ENCODE peak calls at places on chromosomes 6 and 20, in ten cellular contexts. One of them, this sample, is unnamed.
A peak's percentile ranks its signal among the peaks of the same experiment; 100 is the strongest.

GRCh38 chr20:10674684-10675455 is 1.1 kb upstream of the JAG1 start:
- DNase-seq in mucosa of descending colon: peak; percentile 88
- DNase-seq in uterus: peak; percentile 74
- DNase-seq in mesendoderm: peak; percentile 89
- DNase-seq in hepatocyte: peak; percentile 92
- DNase-seq in right cardiac atrium: peak; percentile 93
- DNase-seq in bronchial epithelial cell: no peak
- DNase-seq in lower leg skin: peak; percentile 96
- DNase-seq in H7: peak; percentile 94
- DNase-seq in A549: peak; percentile 97
- DNase-seq in this sample: peak; percentile 83

GRCh38 chr6:89323461-89324098 is 8.5 kb upstream of the GABRR2 start:
- DNase-seq in mucosa of descending colon: no peak
- DNase-seq in uterus: no peak
- DNase-seq in mesendoderm: no peak
- DNase-seq in hepatocyte: no peak
- DNase-seq in right cardiac atrium: no peak
- DNase-seq in bronchial epithelial cell: no peak
- DNase-seq in lower leg skin: no peak
- DNase-seq in H7: no peak
- DNase-seq in A549: no peak
- DNase-seq in this sample: no peak

GRCh38 chr20:34978092-34978744 is 22.6 kb downstream of the MYH7B start:
- DNase-seq in mucosa of descending colon: no peak
- DNase-seq in uterus: no peak
- DNase-seq in mesendoderm: no peak
- DNase-seq in hepatocyte: no peak
- DNase-seq in right cardiac atrium: no peak
- DNase-seq in bronchial epithelial cell: no peak
- DNase-seq in lower leg skin: no peak
- DNase-seq in H7: no peak
- DNase-seq in A549: no peak
- DNase-seq in this sample: no peak

GRCh38 chr6:31791324-31792089 is 4.0 kb downstream of the VARS1 start:
- DNase-seq in mucosa of descending colon: peak; percentile 72
- DNase-seq in uterus: peak; percentile 70
- DNase-seq in mesendoderm: peak; percentile 82
- DNase-seq in hepatocyte: peak; percentile 77
- DNase-seq in right cardiac atrium: peak; percentile 61
- DNase-seq in bronchial epithelial cell: no peak
- DNase-seq in lower leg skin: no peak
- DNase-seq in H7: peak; percentile 94
- DNase-seq in A549: peak; percentile 77
- DNase-seq in this sample: no peak

GRCh38 chr6:81816387-81816786 is 63.9 kb upstream of the TENT5A start:
- DNase-seq in mucosa of descending colon: no peak
- DNase-seq in uterus: no peak
- DNase-seq in mesendoderm: no peak
- DNase-seq in hepatocyte: no peak
- DNase-seq in right cardiac atrium: no peak
- DNase-seq in bronchial epithelial cell: no peak
- DNase-seq in lower leg skin: no peak
- DNase-seq in H7: no peak
- DNase-seq in A549: no peak
- DNase-seq in this sample: no peak

GRCh38 chr6:53725791-53726575 is 60.4 kb upstream of the KLHL31 start:
- DNase-seq in mucosa of descending colon: peak; percentile 86
- DNase-seq in uterus: peak; percentile 67
- DNase-seq in mesendoderm: peak; percentile 81
- DNase-seq in hepatocyte: peak; percentile 87
- DNase-seq in right cardiac atrium: peak; percentile 92
- DNase-seq in bronchial epithelial cell: peak; percentile 50
- DNase-seq in lower leg skin: peak; percentile 93
- DNase-seq in H7: peak; percentile 86
- DNase-seq in A549: peak; percentile 66
- DNase-seq in this sample: peak; percentile 71

GRCh38 chr6:43644940-43645612 is at the start of gene RSPH9:
- DNase-seq in mucosa of descending colon: peak; percentile 81
- DNase-seq in uterus: peak; percentile 82
- DNase-seq in mesendoderm: peak; percentile 96
- DNase-seq in hepatocyte: peak; percentile 86
- DNase-seq in right cardiac atrium: peak; percentile 90
- DNase-seq in bronchial epithelial cell: peak; percentile 49
- DNase-seq in lower leg skin: peak; percentile 94
- DNase-seq in H7: peak; percentile 98
- DNase-seq in A549: no peak
- DNase-seq in this sample: peak; percentile 40

GRCh38 chr20:63831696-63832686 is 927 bp upstream of the ZBTB46 start:
- DNase-seq in mucosa of descending colon: peak; percentile 67
- DNase-seq in uterus: peak; percentile 58
- DNase-seq in mesendoderm: peak; percentile 63
- DNase-seq in hepatocyte: peak; percentile 63
- DNase-seq in right cardiac atrium: peak; percentile 83
- DNase-seq in bronchial epithelial cell: peak; percentile 22
- DNase-seq in lower leg skin: peak; percentile 90
- DNase-seq in H7: peak; percentile 89
- DNase-seq in A549: no peak
- DNase-seq in this sample: no peak

GRCh38 chr6:35096129-35096852 is 44.8 kb downstream of the TCP11 start:
- DNase-seq in mucosa of descending colon: no peak
- DNase-seq in uterus: no peak
- DNase-seq in mesendoderm: no peak
- DNase-seq in hepatocyte: peak; percentile 20
- DNase-seq in right cardiac atrium: no peak
- DNase-seq in bronchial epithelial cell: peak; percentile 77
- DNase-seq in lower leg skin: no peak
- DNase-seq in H7: peak; percentile 20
- DNase-seq in A549: peak; percentile 23
- DNase-seq in this sample: no peak

GRCh38 chr20:17594443-17594842 is 24.6 kb downstream of the DSTN start:
- DNase-seq in mucosa of descending colon: peak; percentile 52
- DNase-seq in uterus: no peak
- DNase-seq in mesendoderm: peak; percentile 75
- DNase-seq in hepatocyte: peak; percentile 64
- DNase-seq in right cardiac atrium: peak; percentile 57
- DNase-seq in bronchial epithelial cell: peak; percentile 91
- DNase-seq in lower leg skin: no peak
- DNase-seq in H7: no peak
- DNase-seq in A549: no peak
- DNase-seq in this sample: peak; percentile 93

GRCh38 chr6:106387875-106388274 is 27.4 kb downstream of the CRYBG1 start:
- DNase-seq in mucosa of descending colon: no peak
- DNase-seq in uterus: no peak
- DNase-seq in mesendoderm: no peak
- DNase-seq in hepatocyte: no peak
- DNase-seq in right cardiac atrium: no peak
- DNase-seq in bronchial epithelial cell: no peak
- DNase-seq in lower leg skin: no peak
- DNase-seq in H7: no peak
- DNase-seq in A549: no peak
- DNase-seq in this sample: no peak

GRCh38 chr20:22353586-22353985 is 230.8 kb downstream of the FOXA2 start:
- DNase-seq in mucosa of descending colon: no peak
- DNase-seq in uterus: no peak
- DNase-seq in mesendoderm: no peak
- DNase-seq in hepatocyte: no peak
- DNase-seq in right cardiac atrium: no peak
- DNase-seq in bronchial epithelial cell: peak; percentile 42
- DNase-seq in lower leg skin: no peak
- DNase-seq in H7: no peak
- DNase-seq in A549: no peak
- DNase-seq in this sample: no peak

GRCh38 chr6:107491059-107491609 is 1.2 kb downstream of the SOBP start:
- DNase-seq in mucosa of descending colon: peak; percentile 46
- DNase-seq in uterus: peak; percentile 65
- DNase-seq in mesendoderm: peak; percentile 61
- DNase-seq in hepatocyte: peak; percentile 69
- DNase-seq in right cardiac atrium: peak; percentile 93
- DNase-seq in bronchial epithelial cell: no peak
- DNase-seq in lower leg skin: peak; percentile 89
- DNase-seq in H7: peak; percentile 81
- DNase-seq in A549: peak; percentile 8
- DNase-seq in this sample: peak; percentile 21
- H3K4me3 ChIP-seq in mucosa of descending colon: no peak overlapping the region
- H3K4me3 ChIP-seq in uterus: peak overlapping the region; percentile 66
- H3K4me3 ChIP-seq in mesendoderm: peak overlapping the region; percentile 9
- H3K4me3 ChIP-seq in hepatocyte: peak overlapping the region; percentile 79
- H3K4me3 ChIP-seq in right cardiac atrium: peak overlapping the region; percentile 91
- H3K4me3 ChIP-seq in bronchial epithelial cell: peak overlapping the region; percentile 44
- H3K4me3 ChIP-seq in lower leg skin: peak overlapping the region; percentile 55
- H3K4me3 ChIP-seq in H7: peak overlapping the region; percentile 73
- H3K4me3 ChIP-seq in A549: peak overlapping the region; percentile 85
- H3K4me3 ChIP-seq in this sample: peak overlapping the region; percentile 65

DNA sequence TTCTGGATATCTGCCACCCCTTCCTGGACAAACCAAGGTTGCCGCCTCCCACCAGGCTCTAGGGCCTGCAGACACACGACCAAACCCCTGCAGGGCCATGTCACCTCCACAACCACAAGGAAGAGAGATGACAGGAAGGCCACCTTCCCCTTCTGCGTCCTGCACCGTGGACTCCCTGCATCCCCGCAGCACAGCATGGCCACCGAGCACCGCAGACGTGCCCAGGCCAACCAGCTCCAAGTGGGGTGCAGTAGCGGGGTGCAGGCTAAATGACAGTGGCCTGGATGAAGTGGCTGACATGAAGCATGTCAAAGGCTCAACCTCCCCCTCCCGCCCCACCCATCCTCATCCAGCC is 13.8 kb downstream of the TAF4 start:
- DNase-seq in mucosa of descending colon: no peak
- DNase-seq in uterus: no peak
- DNase-seq in mesendoderm: no peak
- DNase-seq in hepatocyte: no peak
- DNase-seq in right cardiac atrium: no peak
- DNase-seq in bronchial epithelial cell: no peak
- DNase-seq in lower leg skin: no peak
- DNase-seq in H7: peak; percentile 20
- DNase-seq in A549: no peak
- DNase-seq in this sample: no peak
- H3K4me3 ChIP-seq in mucosa of descending colon: no peak overlapping the region
- H3K4me3 ChIP-seq in uterus: no peak overlapping the region
- H3K4me3 ChIP-seq in mesendoderm: no peak overlapping the region
- H3K4me3 ChIP-seq in hepatocyte: no peak overlapping the region
- H3K4me3 ChIP-seq in right cardiac atrium: no peak overlapping the region
- H3K4me3 ChIP-seq in bronchial epithelial cell: no peak overlapping the region
- H3K4me3 ChIP-seq in lower leg skin: no peak overlapping the region
- H3K4me3 ChIP-seq in H7: no peak overlapping the region
- H3K4me3 ChIP-seq in A549: no peak overlapping the region
- H3K4me3 ChIP-seq in this sample: no peak overlapping the region

GRCh38 chr6:87151786-87152527 is 3.4 kb upstream of the ZNF292 start:
- DNase-seq in mucosa of descending colon: peak; percentile 48
- DNase-seq in uterus: peak; percentile 62
- DNase-seq in mesendoderm: peak; percentile 77
- DNase-seq in hepatocyte: peak; percentile 74
- DNase-seq in right cardiac atrium: peak; percentile 88
- DNase-seq in bronchial epithelial cell: no peak
- DNase-seq in lower leg skin: peak; percentile 92
- DNase-seq in H7: peak; percentile 76
- DNase-seq in A549: no peak
- DNase-seq in this sample: peak; percentile 43

GRCh38 chr6:87154641-87155271 is 609 bp upstream of the ZNF292 start:
- DNase-seq in mucosa of descending colon: no peak
- DNase-seq in uterus: no peak
- DNase-seq in mesendoderm: peak; percentile 80
- DNase-seq in hepatocyte: peak; percentile 73
- DNase-seq in right cardiac atrium: no peak
- DNase-seq in bronchial epithelial cell: peak; percentile 75
- DNase-seq in lower leg skin: no peak
- DNase-seq in H7: peak; percentile 49
- DNase-seq in A549: peak; percentile 34
- DNase-seq in this sample: no peak

GRCh38 chr6:87151471-87151785 is 3.9 kb upstream of the ZNF292 start:
- DNase-seq in mucosa of descending colon: no peak
- DNase-seq in uterus: no peak
- DNase-seq in mesendoderm: no peak
- DNase-seq in hepatocyte: no peak
- DNase-seq in right cardiac atrium: no peak
- DNase-seq in bronchial epithelial cell: no peak
- DNase-seq in lower leg skin: no peak
- DNase-seq in H7: no peak
- DNase-seq in A549: no peak
- DNase-seq in this sample: no peak

GRCh38 chr6:87155272-87155919 is at the start of gene ZNF292:
- DNase-seq in mucosa of descending colon: peak; percentile 99
- DNase-seq in uterus: peak; percentile 97
- DNase-seq in mesendoderm: peak; percentile 99
- DNase-seq in hepatocyte: peak; percentile 98
- DNase-seq in right cardiac atrium: peak; percentile 99
- DNase-seq in bronchial epithelial cell: peak; percentile 91
- DNase-seq in lower leg skin: peak; percentile 99
- DNase-seq in H7: peak; percentile 91
- DNase-seq in A549: peak; percentile 76
- DNase-seq in this sample: peak; percentile 96

DNA sequence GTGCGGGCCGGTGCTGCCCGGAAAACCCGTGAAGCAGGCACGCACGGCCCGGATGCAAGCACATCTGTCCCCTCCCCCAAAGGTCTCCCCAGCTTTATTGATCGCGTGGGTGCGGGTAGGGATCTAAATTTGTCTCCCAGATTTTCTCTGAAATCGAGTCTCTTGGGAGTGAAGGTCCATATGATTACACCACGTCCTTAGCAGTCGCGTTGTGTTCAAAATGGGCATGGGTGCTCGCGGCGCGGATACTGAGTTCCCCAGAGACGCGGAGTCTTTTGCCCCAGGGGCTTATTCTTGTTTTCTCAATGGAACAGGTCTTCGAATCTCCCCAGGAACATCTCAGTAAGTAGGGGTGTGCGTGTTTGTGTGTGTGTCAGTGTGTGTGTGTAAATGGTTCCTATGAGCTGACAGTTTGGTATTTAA is 2.8 kb upstream of the ZNF292 start:
- DNase-seq in mucosa of descending colon: peak; percentile 12
- DNase-seq in uterus: no peak
- DNase-seq in mesendoderm: no peak
- DNase-seq in hepatocyte: peak; percentile 10
- DNase-seq in right cardiac atrium: no peak
- DNase-seq in bronchial epithelial cell: no peak
- DNase-seq in lower leg skin: no peak
- DNase-seq in H7: no peak
- DNase-seq in A549: no peak
- DNase-seq in this sample: no peak
- H3K4me3 ChIP-seq in mucosa of descending colon: no peak overlapping the region
- H3K4me3 ChIP-seq in uterus: peak overlapping the region; percentile 55
- H3K4me3 ChIP-seq in mesendoderm: peak overlapping the region; percentile 42
- H3K4me3 ChIP-seq in hepatocyte: peak overlapping the region; percentile 18
- H3K4me3 ChIP-seq in right cardiac atrium: peak overlapping the region; percentile 48
- H3K4me3 ChIP-seq in bronchial epithelial cell: peak overlapping the region; percentile 60
- H3K4me3 ChIP-seq in lower leg skin: peak overlapping the region; percentile 55
- H3K4me3 ChIP-seq in H7: peak overlapping the region; percentile 61
- H3K4me3 ChIP-seq in A549: no peak overlapping the region
- H3K4me3 ChIP-seq in this sample: peak overlapping the region; percentile 53

DNA sequence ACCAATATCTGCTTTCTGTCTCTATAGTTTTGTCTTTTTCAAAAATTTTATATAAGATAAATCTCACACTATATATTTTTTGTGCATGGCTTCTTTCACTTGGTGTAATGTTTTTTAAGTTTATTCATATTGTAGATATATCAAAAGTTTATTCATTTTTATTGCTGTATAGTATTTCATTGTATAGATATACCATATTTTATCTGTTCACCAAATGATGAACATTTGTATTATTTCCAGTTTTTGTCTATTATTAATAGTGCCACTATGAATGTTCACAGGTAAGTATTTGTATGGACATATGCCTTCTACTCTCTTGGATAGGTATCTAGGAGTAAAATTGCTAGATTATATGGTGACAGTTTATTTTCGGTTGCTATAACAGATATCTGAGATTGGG is 289.5 kb upstream of the CITED2 start:
- DNase-seq in mucosa of descending colon: no peak
- DNase-seq in uterus: no peak
- DNase-seq in mesendoderm: no peak
- DNase-seq in hepatocyte: no peak
- DNase-seq in right cardiac atrium: no peak
- DNase-seq in bronchial epithelial cell: no peak
- DNase-seq in lower leg skin: no peak
- DNase-seq in H7: no peak
- DNase-seq in A549: no peak
- DNase-seq in this sample: no peak
- H3K4me3 ChIP-seq in mucosa of descending colon: no peak overlapping the region
- H3K4me3 ChIP-seq in uterus: no peak overlapping the region
- H3K4me3 ChIP-seq in mesendoderm: no peak overlapping the region
- H3K4me3 ChIP-seq in hepatocyte: no peak overlapping the region
- H3K4me3 ChIP-seq in right cardiac atrium: no peak overlapping the region
- H3K4me3 ChIP-seq in bronchial epithelial cell: no peak overlapping the region
- H3K4me3 ChIP-seq in lower leg skin: no peak overlapping the region
- H3K4me3 ChIP-seq in H7: no peak overlapping the region
- H3K4me3 ChIP-seq in A549: no peak overlapping the region
- H3K4me3 ChIP-seq in this sample: no peak overlapping the region